ENCODE peak calls at places on chromosomes 1 and 21, in four cellular contexts. L is adipocyte, A is aorta, U is adrenal gland. P is an unnamed sample.
A peak's percentile ranks its signal among the peaks of the same experiment; 100 is the strongest.

GRCh38 chr1:232973652-232974611 is 23.5 kb downstream of the NTPCR start:
- DNase-seq in L (no peak), A (no peak), U (no peak), P (peak; percentile 48)

GRCh38 chr1:174692313-174692712 is 244.5 kb downstream of the GPR52 start:
- DNase-seq in L (peak; percentile 40), A (no peak), U (no peak), P (no peak)

GRCh38 chr1:42943166-42943565 is 15.5 kb downstream of the SLC2A1 start:
- DNase-seq in L (no peak), A (no peak), U (peak; percentile 38), P (no peak)

GRCh38 chr1:241413386-241413785 is 56.4 kb upstream of the RGS7 start:
- DNase-seq in L (peak; percentile 23), A (no peak), U (peak; percentile 30), P (peak; percentile 13)

GRCh38 chr21:44568667-44569556 is 4.6 kb upstream of the KRTAP10-4 start:
- DNase-seq in L (no peak), A (no peak), U (no peak), P (no peak)

GRCh38 chr1:243254233-243254926 is 701 bp downstream of the CEP170 start:
- DNase-seq in L (peak; percentile 80), A (peak; percentile 89), U (peak; percentile 81), P (peak; percentile 57)

GRCh38 chr1:19563336-19564097 is 78.2 kb upstream of the CAPZB start:
- DNase-seq in L (peak; percentile 55), A (peak; percentile 83), U (peak; percentile 25), P (no peak)

GRCh38 chr1:204307334-204307883 is 52.3 kb downstream of the PLEKHA6 start:
- DNase-seq in L (peak; percentile 73), A (no peak), U (no peak), P (no peak)

GRCh38 chr1:209618291-209618690 is 33.9 kb downstream of the LAMB3 start:
- DNase-seq in L (no peak), A (no peak), U (no peak), P (no peak)

GRCh38 chr21:46667735-46668380 is 32.4 kb downstream of the PRMT2 start:
- DNase-seq in L (peak; percentile 64), A (peak; percentile 79), U (no peak), P (peak; percentile 22)

GRCh38 chr1:208243851-208244583 is at the start of gene PLXNA2:
- DNase-seq in L (peak; percentile 90), A (peak; percentile 94), U (peak; percentile 82), P (peak; percentile 78)

GRCh38 chr1:208243522-208243850 is 698 bp downstream of the PLXNA2 start:
- DNase-seq in L (peak; percentile 57), A (no peak), U (no peak), P (no peak)

GRCh38 chr1:208241541-208241940 is 2.6 kb downstream of the PLXNA2 start:
- DNase-seq in L (no peak), A (no peak), U (no peak), P (no peak)

GRCh38 chr1:208242186-208242585 is 2.0 kb downstream of the PLXNA2 start:
- DNase-seq in L (no peak), A (no peak), U (no peak), P (no peak)

DNA sequence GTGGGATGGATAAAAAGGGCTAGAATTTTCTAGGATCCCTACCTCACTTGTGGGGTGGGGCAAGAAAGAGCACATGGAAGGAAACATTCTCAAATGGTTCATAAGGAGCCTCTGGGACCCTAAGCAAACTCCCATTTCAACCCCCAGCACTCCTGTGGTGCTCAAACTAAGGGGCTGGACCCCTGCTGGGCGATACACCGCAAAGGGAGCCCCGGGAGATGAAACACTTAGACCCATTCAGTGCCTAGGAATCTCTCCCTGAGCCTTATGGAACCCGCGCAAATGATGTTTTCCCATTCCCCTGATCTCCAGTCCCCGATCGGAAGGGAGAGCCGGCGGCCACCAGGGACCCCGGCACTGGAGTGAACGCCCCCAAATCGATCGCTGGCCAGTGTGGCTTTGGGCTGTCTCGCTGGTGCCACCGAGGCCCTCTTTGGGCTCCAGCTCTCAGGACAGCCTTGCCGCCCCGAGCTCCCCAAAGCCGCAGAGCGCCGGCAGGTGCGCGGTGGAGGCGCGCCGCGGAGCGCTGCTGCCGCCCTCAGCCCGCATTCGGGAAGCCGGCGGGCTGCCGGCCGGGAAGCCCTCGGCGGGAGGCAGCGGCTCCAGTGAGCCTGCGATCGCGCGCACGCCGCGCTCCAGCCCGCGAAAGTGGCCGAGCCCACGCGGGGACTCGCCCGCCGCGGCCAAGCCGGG is 1.2 kb downstream of the PLXNA2 start:
- DNase-seq in L (peak; percentile 67), A (peak; percentile 81), U (no peak), P (no peak)
- H3K27me3 ChIP-seq in L (peaks cover 10% of the 10 kb centered on the region), A (no peaks in the 10 kb centered on the region), U (no peaks in the 10 kb centered on the region), P (no peaks in the 10 kb centered on the region)

DNA sequence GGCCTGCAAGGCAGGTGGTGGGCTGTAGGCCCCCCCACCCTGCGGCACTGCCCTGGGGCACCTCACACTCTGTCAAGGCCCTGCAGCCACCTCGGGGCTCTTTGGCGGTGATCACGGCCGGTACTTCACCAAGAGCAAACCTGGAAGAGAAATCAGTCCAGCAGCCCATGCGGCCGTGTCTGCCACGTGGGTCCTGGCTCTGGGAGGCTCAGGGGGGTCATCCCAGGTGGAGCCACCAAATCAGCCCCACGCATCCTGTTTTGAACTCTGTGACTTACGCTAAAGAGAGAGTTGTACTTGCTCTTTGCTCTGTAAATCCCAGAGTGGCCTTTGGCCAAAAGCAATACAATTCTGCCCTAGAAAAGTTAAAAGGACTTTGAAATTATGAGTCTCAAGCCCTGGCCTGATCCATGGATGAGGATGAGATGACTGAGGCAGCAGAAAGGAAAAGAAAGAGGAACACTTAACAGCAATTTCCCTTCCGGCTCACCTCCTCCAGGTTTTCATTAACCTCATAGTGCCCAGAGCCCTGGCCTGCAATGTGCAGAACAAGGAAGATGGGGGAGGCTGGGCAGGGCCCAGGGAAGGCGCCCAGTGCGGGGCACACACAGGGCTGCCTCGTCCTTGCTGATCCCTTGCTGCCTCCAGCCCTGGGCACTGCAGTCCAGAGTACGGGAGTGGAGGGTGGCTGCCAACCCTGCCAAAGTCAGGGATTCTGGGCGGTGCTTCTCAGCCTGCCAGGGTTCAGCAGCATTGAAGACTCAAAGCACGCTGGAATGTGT is 337.0 kb downstream of the MATN1 start:
- DNase-seq in L (no peak), A (peak; percentile 30), U (no peak), P (no peak)
- H3K27me3 ChIP-seq in L (peaks cover 4% of the 10 kb centered on the region), A (no peaks in the 10 kb centered on the region), U (peaks cover 14% of the 10 kb centered on the region), P (no peaks in the 10 kb centered on the region)

GRCh38 chr1:56837244-56837926 is 17.2 kb upstream of the C8A start:
- DNase-seq in L (no peak), A (no peak), U (no peak), P (no peak)

GRCh38 chr1:56835657-56836056 is 16.5 kb upstream of the FYB2 start:
- DNase-seq in L (no peak), A (no peak), U (no peak), P (no peak)

GRCh38 chr1:56834137-56834900 is 15.1 kb upstream of the FYB2 start:
- DNase-seq in L (no peak), A (no peak), U (no peak), P (no peak)

GRCh38 chr1:56838726-56839125 is 15.9 kb upstream of the C8A start:
- DNase-seq in L (no peak), A (no peak), U (no peak), P (no peak)

DNA sequence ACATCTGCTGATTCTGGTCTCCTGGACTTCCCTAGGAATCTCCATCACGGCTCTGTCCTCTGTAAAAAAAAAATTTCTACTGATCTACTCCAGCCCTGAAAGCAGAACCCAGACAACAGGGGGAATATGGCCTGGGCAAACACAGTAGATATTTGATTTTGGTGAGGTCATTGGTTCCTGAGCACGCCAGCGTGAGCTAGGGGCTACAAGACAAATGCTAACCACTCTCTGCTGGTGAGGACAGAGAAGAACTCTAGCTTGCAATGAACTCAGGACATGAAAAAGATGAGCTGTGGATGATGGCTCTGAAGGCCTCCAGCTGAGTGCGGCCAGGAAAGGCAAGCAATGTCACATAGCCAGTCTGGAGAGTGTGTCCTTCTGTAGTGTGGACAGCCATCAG is 17.2 kb upstream of the FYB2 start:
- DNase-seq in L (no peak), A (no peak), U (no peak), P (no peak)
- H3K27me3 ChIP-seq in L (no peaks in the 10 kb centered on the region), A (no peaks in the 10 kb centered on the region), U (peaks cover 4% of the 10 kb centered on the region), P (no peaks in the 10 kb centered on the region)

GRCh38 chr1:50418600-50419109 is 4.6 kb downstream of the DMRTA2 start:
- DNase-seq in L (peak; percentile 37), A (peak; percentile 78), U (no peak), P (no peak)

GRCh38 chr1:50416553-50417453 is 6.4 kb downstream of the DMRTA2 start:
- DNase-seq in L (no peak), A (peak; percentile 74), U (no peak), P (no peak)

GRCh38 chr1:50417946-50418599 is 5.2 kb downstream of the DMRTA2 start:
- DNase-seq in L (no peak), A (no peak), U (no peak), P (no peak)

GRCh38 chr1:50416150-50416527 is 7.1 kb downstream of the DMRTA2 start:
- DNase-seq in L (no peak), A (no peak), U (no peak), P (no peak)

GRCh38 chr1:50417487-50417886 is 5.8 kb downstream of the DMRTA2 start:
- DNase-seq in L (no peak), A (no peak), U (no peak), P (no peak)
- H3K27me3 ChIP-seq in L (peaks cover 80% of the 10 kb centered on the region), A (peaks cover 6% of the 10 kb centered on the region), U (peaks cover 78% of the 10 kb centered on the region), P (peaks cover 80% of the 10 kb centered on the region)

GRCh38 chr21:38610573-38611251 is 112.4 kb upstream of the ERG start:
- DNase-seq in L (no peak), A (no peak), U (no peak), P (no peak)

GRCh38 chr21:38609580-38609979 is 111.3 kb upstream of the ERG start:
- DNase-seq in L (no peak), A (no peak), U (no peak), P (no peak)

GRCh38 chr21:38611262-38611661 is 113.0 kb upstream of the ERG start:
- DNase-seq in L (no peak), A (peak; percentile 84), U (no peak), P (no peak)

GRCh38 chr21:38614558-38614957 is 116.3 kb upstream of the ERG start:
- DNase-seq in L (no peak), A (no peak), U (no peak), P (no peak)

DNA sequence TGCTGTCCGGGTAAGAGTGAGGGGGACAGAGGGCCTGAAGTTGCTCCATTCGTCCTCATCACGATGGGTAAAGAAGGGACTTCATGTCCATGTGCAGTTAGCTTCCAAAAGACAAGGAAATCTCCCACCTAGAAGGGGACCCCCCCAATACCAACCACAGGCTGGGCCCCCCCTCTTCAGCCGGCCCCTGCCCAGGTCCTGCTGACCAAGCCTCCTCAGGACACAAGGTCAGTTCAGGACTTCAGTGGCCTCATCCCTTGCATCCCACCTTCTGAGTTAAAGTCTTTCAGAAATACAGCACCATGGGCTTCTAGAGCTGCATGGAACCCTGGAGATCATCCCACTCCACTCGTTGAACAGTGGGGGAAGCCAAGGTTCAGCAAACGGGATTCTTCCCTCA is 115.4 kb upstream of the ERG start:
- DNase-seq in L (no peak), A (no peak), U (no peak), P (no peak)
- H3K27me3 ChIP-seq in L (peaks cover 24% of the 10 kb centered on the region), A (no peaks in the 10 kb centered on the region), U (no peaks in the 10 kb centered on the region), P (peaks cover 13% of the 10 kb centered on the region)

P was measured in endothelial cell of umbilical vein.